ENCODE peak calls at places on chromosome X, in five cellular contexts. D is tibial nerve, N is heart right ventricle, O is colonic mucosa, Y is omental fat pad. H is an unnamed sample.

GRCh38 chrX:74446876-74447275 is 25.6 kb downstream of the SLC16A2 start:
- DNase-seq in D (no peak), N (no peak), O (no peak), Y (no peak), H (no peak)

GRCh38 chrX:112935029-112935428 is 94.4 kb upstream of the AMOT start:
- DNase-seq in D (no peak), N (no peak), O (no peak), Y (no peak), H (no peak)

GRCh38 chrX:96006281-96006680 is 678.4 kb upstream of the DIAPH2 start:
- DNase-seq in D (no peak), N (no peak), O (no peak), Y (no peak), H (no peak)

GRCh38 chrX:48487362-48487785 is 11.4 kb downstream of the FTSJ1 start:
- DNase-seq in D (no peak), N (no peak), O (no peak), Y (no peak), H (no peak)

GRCh38 chrX:7233632-7234406 is 85.9 kb upstream of the PUDP start:
- DNase-seq in D (no peak), N (no peak), O (no peak), Y (no peak), H (no peak)

GRCh38 chrX:122941801-122942200 is 242.3 kb upstream of the GRIA3 start:
- DNase-seq in D (no peak), N (no peak), O (no peak), Y (no peak), H (no peak)

GRCh38 chrX:115632455-115632854 is 71.5 kb downstream of the PLS3 start:
- DNase-seq in D (no peak), N (no peak), O (no peak), Y (no peak), H (no peak)

GRCh38 chrX:155718964-155719586 is 106.3 kb upstream of the TMLHE start:
- DNase-seq in D (no peak), N (no peak), O (no peak), Y (no peak), H (no peak)

GRCh38 chrX:119427024-119427794 is 28.1 kb downstream of the SLC25A43 start:
- DNase-seq in D (no peak), N (peak), O (no peak), Y (no peak), H (peak)

DNA sequence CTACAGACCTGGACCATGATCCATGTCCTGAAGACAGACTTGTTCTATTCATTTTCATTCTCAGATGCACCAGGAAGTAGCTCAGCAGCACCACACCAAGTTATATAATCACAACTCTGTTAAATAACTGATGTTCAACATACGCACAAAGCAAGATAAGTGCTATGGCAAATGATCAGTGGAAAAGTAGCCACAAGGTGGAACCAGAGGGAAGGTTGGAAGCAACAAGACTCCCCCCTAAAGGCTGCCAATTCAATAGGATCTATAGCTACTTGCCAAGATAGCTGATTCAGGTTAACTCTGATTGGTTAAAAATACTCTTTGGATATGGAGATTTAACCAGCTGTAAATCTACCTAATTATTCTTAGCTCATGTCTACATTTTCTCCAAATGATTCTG is 23.7 kb upstream of the FAM47B start:
- DNase-seq in D (no peak), N (no peak), O (no peak), Y (no peak), H (peak)
- TF ChIP-seq CTCF in D (peak), N (peak), O (no peak), Y (no peak), H (no peak)

DNA sequence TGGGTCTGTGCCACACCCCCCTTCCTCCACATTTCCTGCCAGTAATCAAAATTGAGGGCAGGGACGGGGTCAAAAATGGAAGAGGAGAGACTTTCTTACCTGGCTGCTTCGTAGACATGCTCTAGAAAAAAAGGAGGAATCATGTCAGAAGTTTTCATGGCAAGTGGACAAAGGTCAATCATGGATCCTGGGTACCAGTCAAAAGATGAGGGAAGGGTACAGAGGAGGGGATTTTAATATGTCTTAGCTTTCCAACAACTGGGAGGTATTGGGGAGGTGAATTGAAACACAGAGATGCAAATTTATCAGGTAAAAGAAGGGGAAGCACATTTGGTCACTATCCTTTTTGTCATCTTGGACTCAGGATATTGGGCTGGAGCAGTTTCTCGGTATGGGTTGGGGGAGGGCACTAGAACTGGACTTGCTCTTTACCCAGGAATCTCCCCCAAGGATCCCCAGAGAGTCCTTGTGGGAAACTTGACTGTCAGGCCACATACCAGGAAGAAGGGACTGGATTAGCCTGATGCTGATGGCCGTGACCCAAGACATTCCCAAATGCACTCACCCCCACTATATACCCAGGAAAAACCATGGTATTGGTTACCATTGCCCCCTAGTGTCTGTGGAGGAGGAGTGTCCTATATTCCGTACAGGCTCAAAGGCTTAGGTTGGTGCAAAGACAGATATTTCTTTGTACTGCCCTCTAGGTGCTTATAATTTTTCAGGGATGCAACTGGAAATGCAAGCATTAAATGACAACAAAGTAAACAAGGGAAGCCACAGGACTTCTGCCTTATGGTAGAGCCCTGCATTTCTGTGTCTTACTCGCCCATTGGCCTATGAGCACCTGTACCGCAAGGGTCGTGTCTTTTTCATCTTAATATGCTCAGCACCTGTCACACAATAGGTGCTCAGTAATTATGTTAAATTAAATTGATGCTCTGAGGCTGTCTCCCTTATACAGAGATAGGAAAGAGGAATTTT is 16.8 kb downstream of the VSIG4 start:
- DNase-seq in D (no peak), N (no peak), O (no peak), Y (no peak), H (no peak)
- TF ChIP-seq CTCF in D (no peak), N (peak), O (no peak), Y (no peak), H (no peak)

DNA sequence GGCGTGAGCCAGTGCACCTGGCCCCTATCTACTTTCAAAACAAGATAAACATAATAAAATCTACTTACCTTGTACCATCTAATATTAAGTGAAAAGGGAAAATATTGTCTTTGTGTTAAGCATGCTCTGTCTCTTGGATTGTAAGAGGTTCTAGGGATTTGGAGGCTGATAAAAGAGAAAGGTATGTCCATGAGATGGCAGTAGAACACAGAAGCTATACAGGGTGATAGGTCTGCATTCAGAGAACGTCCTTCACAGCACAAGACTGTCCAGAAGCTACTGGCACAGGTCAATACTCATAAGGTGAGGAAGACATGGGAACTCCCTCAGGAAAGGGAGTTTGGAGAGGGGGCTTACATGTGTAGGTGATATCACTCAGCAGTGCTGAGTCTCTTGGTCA is 135.5 kb downstream of the TMEM47 start:
- DNase-seq in D (no peak), N (no peak), O (no peak), Y (no peak), H (no peak)
- TF ChIP-seq CTCF in D (no peak), N (no peak), O (no peak), Y (no peak), H (no peak)

GRCh38 chrX:12145402-12145801 is 7.1 kb downstream of the FRMPD4 start:
- DNase-seq in D (no peak), N (no peak), O (no peak), Y (no peak), H (no peak)
- TF ChIP-seq CTCF in D (no peak), N (no peak), O (no peak), Y (no peak), H (no peak)

DNA sequence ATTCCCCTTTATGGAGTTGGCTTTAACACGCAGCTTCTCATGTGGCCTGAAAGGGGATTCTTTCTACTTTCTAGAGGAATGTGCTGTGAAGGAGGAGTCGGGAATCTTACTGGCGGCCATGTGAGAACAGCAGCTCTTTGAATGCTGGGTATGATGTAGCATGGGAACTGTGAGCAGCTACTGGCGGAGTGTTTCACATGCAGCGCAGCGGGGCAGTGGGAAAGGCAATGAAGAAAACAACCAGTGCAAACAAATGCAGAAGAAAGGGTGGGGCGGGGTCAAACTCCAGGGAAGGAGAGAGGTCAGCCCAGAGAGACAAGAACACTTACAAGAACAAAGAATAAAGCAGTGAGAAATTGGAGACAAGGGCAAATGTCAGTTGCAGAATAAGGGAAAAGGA is 363.8 kb upstream of the FTHL17 start:
- DNase-seq in D (peak), N (peak), O (peak), Y (no peak), H (peak)
- TF ChIP-seq CTCF in D (no peak), N (no peak), O (no peak), Y (no peak), H (no peak)

GRCh38 chrX:80430826-80431501 is 10.7 kb downstream of the TENT5D start:
- DNase-seq in D (peak), N (no peak), O (no peak), Y (no peak), H (no peak)
- TF ChIP-seq CTCF in D (peak), N (no peak), O (no peak), Y (no peak), H (no peak)

H was measured in mucosa of descending colon.